ENCODE peak calls at places on chromosome 3, in eight cellular contexts. I is thyroid gland, R is HCT116, T is adrenal gland, Q is spleen, E is esophagus squamous epithelium, F is vagina, B is ovary. D is an unnamed sample.

GRCh38 chr3:58824285-58824684 is 157.7 kb upstream of the FAM3D start:
- DNase-seq in I (peak; percentile 12), R (peak; percentile 42), T (peak; percentile 54), Q (no peak), E (no peak), F (no peak), B (no peak), D (peak; percentile 47)

GRCh38 chr3:20561166-20561565 is 375.2 kb upstream of the SGO1 start:
- DNase-seq in I (no peak), R (no peak), T (no peak), Q (no peak), E (no peak), F (no peak), B (no peak), D (no peak)

GRCh38 chr3:21297304-21297703 is 453.7 kb downstream of the ZNF385D start:
- DNase-seq in I (no peak), R (no peak), T (no peak), Q (no peak), E (no peak), F (no peak), B (no peak), D (no peak)

GRCh38 chr3:118641608-118642007 is 393.0 kb downstream of the IGSF11 start:
- DNase-seq in I (no peak), R (no peak), T (no peak), Q (no peak), E (no peak), F (no peak), B (no peak), D (no peak)

GRCh38 chr3:153897842-153898241 is 223.3 kb upstream of the ARHGEF26 start:
- DNase-seq in I (no peak), R (no peak), T (no peak), Q (no peak), E (no peak), F (no peak), B (no peak), D (no peak)

GRCh38 chr3:127544151-127544805 is 46.3 kb downstream of the TPRA1 start:
- DNase-seq in I (peak; percentile 74), R (peak; percentile 55), T (peak; percentile 81), Q (peak; percentile 88), E (no peak), F (no peak), B (peak; percentile 67), D (peak; percentile 87)

GRCh38 chr3:37487785-37488184 is 313.4 kb upstream of the LRRFIP2 start:
- DNase-seq in I (no peak), R (no peak), T (no peak), Q (no peak), E (no peak), F (no peak), B (no peak), D (no peak)

GRCh38 chr3:47884603-47885002 is 81.7 kb downstream of the DHX30 start:
- DNase-seq in I (no peak), R (no peak), T (no peak), Q (no peak), E (no peak), F (no peak), B (no peak), D (no peak)

GRCh38 chr3:193775421-193776077 is 182.5 kb downstream of the OPA1 start:
- DNase-seq in I (no peak), R (no peak), T (no peak), Q (no peak), E (no peak), F (no peak), B (no peak), D (no peak)

GRCh38 chr3:174408310-174408709 is 450.8 kb upstream of the NAALADL2 start:
- DNase-seq in I (no peak), R (no peak), T (no peak), Q (no peak), E (no peak), F (no peak), B (no peak), D (no peak)

GRCh38 chr3:9399746-9400145 is 2.3 kb downstream of the SETD5 start:
- DNase-seq in I (peak; percentile 81), R (peak; percentile 26), T (peak; percentile 89), Q (no peak), E (no peak), F (no peak), B (peak; percentile 78), D (peak; percentile 72)

GRCh38 chr3:9041626-9042025 is 78.4 kb upstream of the RAD18 start:
- DNase-seq in I (no peak), R (no peak), T (no peak), Q (no peak), E (no peak), F (no peak), B (no peak), D (no peak)

GRCh38 chr3:124117486-124117885 is 125.6 kb upstream of the ROPN1 start:
- DNase-seq in I (no peak), R (no peak), T (peak; percentile 24), Q (no peak), E (no peak), F (no peak), B (no peak), D (no peak)

GRCh38 chr3:111761309-111761795 is 97.7 kb upstream of the PHLDB2 start:
- DNase-seq in I (no peak), R (no peak), T (no peak), Q (no peak), E (no peak), F (no peak), B (no peak), D (no peak)

GRCh38 chr3:22269827-22270226 is 518.8 kb upstream of the ZNF385D start:
- DNase-seq in I (no peak), R (no peak), T (peak; percentile 15), Q (no peak), E (no peak), F (no peak), B (no peak), D (no peak)

GRCh38 chr3:132843851-132844565 is 121.8 kb upstream of the NPHP3 start:
- DNase-seq in I (no peak), R (no peak), T (no peak), Q (no peak), E (no peak), F (no peak), B (no peak), D (no peak)

GRCh38 chr3:26624209-26624775 is 1.7 kb downstream of the LRRC3B start:
- DNase-seq in I (no peak), R (no peak), T (no peak), Q (no peak), E (no peak), F (no peak), B (no peak), D (no peak)

GRCh38 chr3:100099621-100100020 is 14.7 kb downstream of the FILIP1L start:
- DNase-seq in I (no peak), R (no peak), T (no peak), Q (no peak), E (no peak), F (no peak), B (no peak), D (no peak)

DNA sequence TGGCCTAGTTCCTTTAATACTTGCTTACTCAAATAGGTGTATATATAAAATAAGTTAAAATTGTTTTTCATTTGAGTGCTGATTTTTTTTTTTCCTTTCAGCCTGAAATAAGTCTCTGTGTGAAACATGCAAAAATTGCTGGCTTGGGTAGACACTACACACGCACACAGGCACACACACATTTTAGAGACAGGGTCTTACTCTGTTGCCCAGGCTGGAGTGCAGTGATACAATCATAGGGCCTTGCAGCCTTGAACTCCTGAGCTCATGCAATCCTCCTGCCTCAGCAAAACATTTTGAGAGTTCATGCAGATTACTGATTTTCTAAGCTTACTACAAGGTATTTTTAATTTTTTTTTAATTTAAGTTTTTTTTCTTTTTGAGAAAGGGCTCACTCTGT is 12.7 kb upstream of the RFC4 start:
- DNase-seq in I (no peak), R (no peak), T (no peak), Q (no peak), E (no peak), F (no peak), B (no peak), D (no peak)
- TF ChIP-seq CTCF in I (no peak), R (no peak), T (no peak), Q (no peak), E (no peak), F (no peak), B (no peak), D (no peak)

GRCh38 chr3:143179603-143180002 is 60.0 kb downstream of the CHST2 start:
- DNase-seq in I (no peak), R (no peak), T (no peak), Q (no peak), E (no peak), F (no peak), B (no peak), D (no peak)
- TF ChIP-seq POLR2A in I (no peak), R (no peak), T (no peak), Q (no peak), E (no peak), F (no peak), B (no peak), D (no peak)

DNA sequence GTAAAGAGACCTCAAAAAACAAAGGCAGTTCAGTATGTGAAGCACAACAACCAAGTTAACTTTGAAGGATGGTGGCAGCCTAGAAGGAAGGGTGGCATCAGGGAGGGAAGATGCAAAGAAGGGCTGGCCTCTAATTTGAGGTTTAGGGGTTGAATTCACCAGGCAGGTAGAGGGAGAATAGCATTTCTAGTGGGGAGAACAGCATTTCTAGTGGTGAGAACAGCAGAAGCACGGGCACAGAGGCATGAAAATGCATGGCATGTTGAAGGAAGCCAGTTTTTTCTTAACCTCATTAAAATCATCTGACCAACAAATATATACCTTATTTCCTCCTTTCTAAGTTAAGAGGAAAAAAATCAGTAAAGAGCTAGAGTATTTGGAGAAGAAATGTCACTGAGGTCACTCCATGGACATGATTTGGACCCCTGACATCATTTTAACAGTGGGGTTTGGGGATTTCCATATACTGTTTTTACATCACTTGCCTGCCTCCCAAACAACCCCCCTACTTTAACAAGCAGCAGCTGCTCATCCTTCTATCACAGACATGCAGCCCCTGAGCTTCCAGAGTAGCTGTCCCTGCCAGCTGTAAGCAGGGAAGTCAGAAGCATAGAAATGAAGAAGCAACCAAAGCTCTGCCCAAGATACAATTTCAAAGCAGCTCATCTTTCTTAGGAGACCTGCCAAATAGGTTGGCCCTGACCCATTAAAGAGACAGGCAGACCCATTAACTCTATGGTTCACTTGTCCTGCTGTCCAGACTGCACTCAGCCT is 2.4 kb upstream of the POPDC2 start:
- DNase-seq in I (no peak), R (no peak), T (peak; percentile 66), Q (no peak), E (no peak), F (no peak), B (no peak), D (no peak)
- TF ChIP-seq CTCF in I (no peak), R (no peak), T (peak; percentile 22), Q (no peak), E (no peak), F (no peak), B (no peak), D (no peak)

DNA sequence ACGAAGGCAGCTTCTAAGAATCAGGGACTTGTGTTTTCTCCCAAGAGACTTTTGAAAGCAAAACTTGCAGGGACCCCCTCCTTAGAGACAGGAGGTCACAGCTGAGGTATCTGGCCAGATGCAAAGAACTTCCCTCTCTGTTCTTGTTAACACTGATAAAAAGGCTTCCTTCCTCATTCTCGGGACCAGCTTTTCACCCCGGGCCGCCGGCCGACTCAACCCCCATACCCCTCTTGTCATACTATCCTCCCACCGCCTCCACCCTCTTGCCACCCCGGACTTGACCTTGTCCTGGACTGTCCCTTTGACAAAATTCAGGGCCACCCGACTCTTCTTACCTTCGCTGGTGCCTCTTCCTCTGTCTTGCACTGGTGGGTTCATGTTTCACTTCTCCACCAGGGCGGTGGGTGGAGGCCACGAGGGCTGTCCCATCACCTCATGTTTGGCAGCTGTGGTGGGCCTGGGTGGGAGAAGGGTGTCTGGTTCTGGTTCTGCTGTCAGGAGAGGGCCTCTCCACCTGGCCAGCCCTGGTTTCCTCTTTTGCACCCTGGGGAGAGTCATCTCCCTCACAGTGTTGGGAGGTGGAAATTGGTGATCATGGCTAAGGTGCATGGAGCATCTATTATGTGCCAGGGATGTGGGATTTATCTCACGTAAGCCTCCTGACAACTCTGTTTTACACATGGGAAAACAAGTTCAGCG is 32.5 kb downstream of the BHLHE40 start:
- DNase-seq in I (no peak), R (no peak), T (no peak), Q (peak; percentile 92), E (no peak), F (no peak), B (no peak), D (no peak)
- TF ChIP-seq POLR2A in I (no peak), R (no peak), T (no peak), Q (no peak), E (no peak), F (no peak), B (no peak), D (no peak)

D was measured in right lobe of liver.